ENCODE peak calls at places on chromosomes 3 and 15, in six cellular contexts. S is astrocyte; M is uterus; F is A673; O is naive thymus-derived CD4-positive, alpha-beta T cell; X is esophagus squamous epithelium. Y is an unnamed sample.

GRCh38 chr3:72361990-72362389 is 486.3 kb downstream of the SHQ1 start:
- DNase-seq in S (no peak), M (no peak), F (peak; percentile 67), O (no peak), X (no peak), Y (no peak)

GRCh38 chr15:80878242-80878866 is 99.2 kb downstream of the CEMIP start:
- DNase-seq in S (no peak), M (no peak), F (no peak), O (no peak), X (no peak), Y (no peak)

GRCh38 chr3:7682822-7683229 is 818.8 kb upstream of the LMCD1 start:
- DNase-seq in S (peak; percentile 97), M (no peak), F (peak; percentile 63), O (no peak), X (no peak), Y (peak; percentile 31)

GRCh38 chr3:53941174-53941573 is 49.5 kb upstream of the SELENOK start:
- DNase-seq in S (peak; percentile 62), M (no peak), F (peak; percentile 53), O (no peak), X (no peak), Y (no peak)

GRCh38 chr15:67741313-67741712 is 84.0 kb upstream of the SKOR1 start:
- DNase-seq in S (no peak), M (no peak), F (peak; percentile 24), O (no peak), X (no peak), Y (no peak)

GRCh38 chr3:9955067-9955502 is 2.9 kb upstream of the PRRT3 start:
- DNase-seq in S (no peak), M (no peak), F (no peak), O (no peak), X (no peak), Y (peak; percentile 25)

GRCh38 chr3:166190360-166190759 is 353.1 kb upstream of the BCHE start:
- DNase-seq in S (peak; percentile 74), M (no peak), F (no peak), O (no peak), X (no peak), Y (no peak)

GRCh38 chr3:114645392-114645791 is 351.6 kb downstream of the TIGIT start:
- DNase-seq in S (no peak), M (no peak), F (no peak), O (no peak), X (no peak), Y (no peak)

GRCh38 chr15:67025719-67026118 is 39.7 kb upstream of the SMAD3 start:
- DNase-seq in S (peak; percentile 49), M (peak; percentile 49), F (peak; percentile 58), O (no peak), X (no peak), Y (no peak)

GRCh38 chr3:29747991-29748390 is 467.1 kb downstream of the RBMS3 start:
- DNase-seq in S (no peak), M (no peak), F (no peak), O (no peak), X (no peak), Y (no peak)

GRCh38 chr15:75091814-75092213 is 68.4 kb downstream of the PPCDC start:
- DNase-seq in S (peak; percentile 57), M (no peak), F (no peak), O (no peak), X (no peak), Y (no peak)

GRCh38 chr3:58492385-58492970 is 582 bp downstream of the KCTD6 start:
- DNase-seq in S (no peak), M (no peak), F (no peak), O (peak; percentile 41), X (no peak), Y (no peak)

GRCh38 chr3:121269389-121269788 is 276.4 kb downstream of the POLQ start:
- DNase-seq in S (no peak), M (no peak), F (no peak), O (no peak), X (no peak), Y (no peak)

GRCh38 chr15:98754283-98755022 is 106.1 kb downstream of the IGF1R start:
- DNase-seq in S (peak; percentile 61), M (no peak), F (peak; percentile 31), O (no peak), X (no peak), Y (no peak)

GRCh38 chr3:71785594-71786472 is 885 bp upstream of the PROK2 start:
- DNase-seq in S (no peak), M (no peak), F (no peak), O (no peak), X (no peak), Y (no peak)

GRCh38 chr3:161222662-161223061 is 1.6 kb downstream of the NMD3 start:
- DNase-seq in S (peak; percentile 63), M (no peak), F (no peak), O (no peak), X (no peak), Y (no peak)

GRCh38 chr3:94147039-94147438 is 84.2 kb downstream of the NSUN3 start:
- DNase-seq in S (no peak), M (no peak), F (no peak), O (no peak), X (no peak), Y (no peak)

GRCh38 chr15:80695911-80696651 is 971 bp downstream of the ABHD17C start:
- DNase-seq in S (no peak), M (no peak), F (no peak), O (no peak), X (no peak), Y (no peak)

GRCh38 chr3:99789322-99789721 is 28.3 kb upstream of the CMSS1 start:
- DNase-seq in S (peak; percentile 44), M (no peak), F (peak; percentile 76), O (no peak), X (no peak), Y (no peak)

GRCh38 chr3:133833880-133834620 is 28.4 kb downstream of the SRPRB start:
- DNase-seq in S (no peak), M (no peak), F (no peak), O (no peak), X (no peak), Y (no peak)

GRCh38 chr3:166444336-166444735 is 607.1 kb upstream of the BCHE start:
- DNase-seq in S (no peak), M (no peak), F (no peak), O (no peak), X (no peak), Y (no peak)

GRCh38 chr3:171824824-171825221 is 14.5 kb upstream of the PLD1 start:
- DNase-seq in S (peak; percentile 70), M (no peak), F (no peak), O (no peak), X (no peak), Y (no peak)

GRCh38 chr3:187989458-187990153 is 164.4 kb upstream of the LPP start:
- DNase-seq in S (peak; percentile 26), M (no peak), F (no peak), O (no peak), X (no peak), Y (peak; percentile 81)

GRCh38 chr3:177934001-177934891 is 602.0 kb upstream of the KCNMB2 start:
- DNase-seq in S (peak; percentile 91), M (no peak), F (no peak), O (no peak), X (no peak), Y (no peak)

GRCh38 chr3:69299344-69299743 is 86.5 kb downstream of the FRMD4B start:
- DNase-seq in S (no peak), M (no peak), F (no peak), O (no peak), X (no peak), Y (no peak)

GRCh38 chr15:101169457-101170071 is 82.3 kb downstream of the CHSY1 start:
- DNase-seq in S (peak; percentile 60), M (no peak), F (no peak), O (no peak), X (no peak), Y (no peak)

GRCh38 chr15:101167366-101167790 is 84.5 kb downstream of the CHSY1 start:
- DNase-seq in S (peak; percentile 39), M (no peak), F (no peak), O (no peak), X (no peak), Y (no peak)

GRCh38 chr15:101167791-101168462 is 83.9 kb downstream of the CHSY1 start:
- DNase-seq in S (peak; percentile 99), M (peak; percentile 47), F (no peak), O (no peak), X (peak; percentile 16), Y (no peak)

GRCh38 chr15:101168898-101169297 is 83.0 kb downstream of the CHSY1 start:
- DNase-seq in S (no peak), M (no peak), F (no peak), O (no peak), X (no peak), Y (no peak)

GRCh38 chr15:101168463-101168824 is 83.4 kb downstream of the CHSY1 start:
- DNase-seq in S (peak; percentile 94), M (peak; percentile 38), F (no peak), O (no peak), X (no peak), Y (no peak)
- H3K4me1 ChIP-seq in S (peaks cover 61% of the 10 kb centered on the region), M (no peaks in the 10 kb centered on the region), F (peaks cover 24% of the 10 kb centered on the region), O (peaks cover 14% of the 10 kb centered on the region), X (peaks cover 31% of the 10 kb centered on the region), Y (no peaks in the 10 kb centered on the region)

GRCh38 chr3:113405180-113405579 is 36.1 kb downstream of the CFAP44 start:
- DNase-seq in S (peak; percentile 59), M (no peak), F (no peak), O (no peak), X (no peak), Y (no peak)
- H3K27ac ChIP-seq in S (no peak overlapping the region), M (no peak overlapping the region), F (no peak overlapping the region), O (no peak overlapping the region), X (no peak overlapping the region), Y (no peak overlapping the region)

DNA sequence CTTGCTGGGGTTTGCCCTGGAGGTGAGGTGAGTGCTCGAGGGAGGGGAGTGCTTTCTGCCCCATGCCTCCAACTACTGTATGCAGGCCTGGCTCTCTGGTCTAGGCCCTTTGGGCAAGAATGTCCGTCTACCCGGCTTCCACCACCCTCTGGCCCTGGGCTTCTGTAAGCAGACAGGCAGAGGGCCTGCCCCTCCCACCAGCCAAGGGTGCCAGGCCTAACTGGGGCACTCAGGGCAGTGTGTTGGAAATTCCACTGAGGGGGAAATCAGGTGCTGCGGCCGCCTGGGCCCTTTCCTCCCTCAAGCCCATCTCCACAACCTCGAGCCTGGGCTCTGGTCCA is 9.4 kb downstream of the DLL4 start:
- DNase-seq in S (no peak), M (no peak), F (no peak), O (peak; percentile 29), X (no peak), Y (no peak)
- H3K4me1 ChIP-seq in S (peaks cover 25% of the 10 kb centered on the region), M (no peaks in the 10 kb centered on the region), F (peaks cover 36% of the 10 kb centered on the region), O (peaks cover 23% of the 10 kb centered on the region), X (peaks cover 22% of the 10 kb centered on the region), Y (peaks cover 4% of the 10 kb centered on the region)

DNA sequence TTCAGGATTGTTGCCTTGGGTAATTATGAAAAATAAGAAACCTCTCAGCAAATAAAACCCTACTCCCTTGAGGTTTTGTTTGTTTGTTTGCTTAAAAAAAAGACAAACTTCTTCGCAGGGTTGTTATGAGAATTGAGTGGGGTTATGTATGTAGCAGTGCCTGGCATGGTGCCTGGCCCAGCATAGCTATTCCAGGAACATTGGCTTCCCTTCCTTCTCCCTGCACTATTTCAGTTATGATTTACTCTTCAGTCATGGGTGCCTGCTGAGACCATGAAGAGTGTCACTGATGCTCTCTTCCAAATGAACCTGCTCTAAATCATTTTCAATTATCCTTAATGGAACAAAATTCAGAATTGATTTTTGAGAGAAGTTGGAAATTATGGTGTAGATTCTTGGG is 283.5 kb upstream of the ROPN1 start:
- DNase-seq in S (no peak), M (peak; percentile 49), F (no peak), O (no peak), X (no peak), Y (no peak)
- H3K27ac ChIP-seq in S (no peak overlapping the region), M (peak overlapping the region; percentile 78), F (no peak overlapping the region), O (no peak overlapping the region), X (peak overlapping the region; percentile 89), Y (no peak overlapping the region)